ENCODE peak calls at places on chromosome 22, in nine cellular contexts. W, D, L, J, Y, N, T, G and S are unnamed samples.

GRCh38 chr22:42321908-42322561 is 51.6 kb upstream of the TCF20 start:
- DNase-seq in W (no peak), D (no peak), L (no peak), J (no peak), Y (no peak), N (peak; percentile 78), T (no peak), G (no peak), S (no peak)

GRCh38 chr22:32082331-32082730 is 39.3 kb downstream of the SLC5A1 start:
- DNase-seq in W (no peak), D (no peak), L (no peak), J (no peak), Y (no peak), N (no peak), T (no peak), G (no peak), S (no peak)

GRCh38 chr22:38504731-38505594 is 1.1 kb downstream of the DDX17 start:
- DNase-seq in W (peak; percentile 27), D (peak; percentile 76), L (peak; percentile 27), J (peak; percentile 15), Y (no peak), N (no peak), T (peak; percentile 81), G (peak; percentile 60), S (peak; percentile 77)

GRCh38 chr22:44569516-44569915 is 71.5 kb upstream of the RTL6 start:
- DNase-seq in W (no peak), D (no peak), L (no peak), J (no peak), Y (no peak), N (no peak), T (no peak), G (no peak), S (no peak)

GRCh38 chr22:25497269-25497668 is 67.2 kb upstream of the GRK3 start:
- DNase-seq in W (no peak), D (no peak), L (no peak), J (no peak), Y (peak; percentile 29), N (peak; percentile 16), T (no peak), G (peak; percentile 28), S (no peak)

GRCh38 chr22:36144886-36145541 is 15.5 kb downstream of the APOL3 start:
- DNase-seq in W (no peak), D (peak; percentile 69), L (peak; percentile 42), J (no peak), Y (peak; percentile 73), N (peak; percentile 3), T (peak; percentile 42), G (peak; percentile 83), S (no peak)

GRCh38 chr22:45887202-45888131 is 89.5 kb downstream of the WNT7B start:
- DNase-seq in W (no peak), D (peak; percentile 38), L (no peak), J (no peak), Y (no peak), N (no peak), T (no peak), G (no peak), S (no peak)

GRCh38 chr22:18998998-18999397 is 62.9 kb upstream of the PRODH start:
- DNase-seq in W (no peak), D (no peak), L (peak; percentile 36), J (no peak), Y (no peak), N (no peak), T (no peak), G (no peak), S (no peak)

GRCh38 chr22:39671936-39672335 is 101.4 kb downstream of the CACNA1I start:
- DNase-seq in W (no peak), D (no peak), L (no peak), J (no peak), Y (no peak), N (no peak), T (no peak), G (no peak), S (no peak)

GRCh38 chr22:19169002-19169946 is 9.3 kb downstream of the SLC25A1 start:
- DNase-seq in W (no peak), D (no peak), L (peak; percentile 58), J (no peak), Y (no peak), N (no peak), T (no peak), G (no peak), S (no peak)

GRCh38 chr22:29706493-29706892 is 13.3 kb upstream of the CABP7 start:
- DNase-seq in W (no peak), D (no peak), L (no peak), J (no peak), Y (no peak), N (peak; percentile 61), T (no peak), G (no peak), S (no peak)

GRCh38 chr22:29581799-29582198 is 886 bp upstream of the NIPSNAP1 start:
- DNase-seq in W (no peak), D (no peak), L (no peak), J (no peak), Y (no peak), N (no peak), T (no peak), G (no peak), S (no peak)

GRCh38 chr22:47194476-47195155 is 432.2 kb downstream of the TBC1D22A start:
- DNase-seq in W (no peak), D (no peak), L (no peak), J (no peak), Y (no peak), N (no peak), T (no peak), G (no peak), S (no peak)

GRCh38 chr22:41361716-41362310 is 19.9 kb upstream of the TEF start:
- DNase-seq in W (no peak), D (no peak), L (no peak), J (no peak), Y (peak; percentile 9), N (no peak), T (no peak), G (peak; percentile 41), S (no peak)

GRCh38 chr22:47168441-47168840 is 406.0 kb downstream of the TBC1D22A start:
- DNase-seq in W (no peak), D (no peak), L (no peak), J (no peak), Y (no peak), N (no peak), T (no peak), G (no peak), S (no peak)

GRCh38 chr22:44440224-44441160 is 57.5 kb downstream of the RTL6 start:
- DNase-seq in W (no peak), D (no peak), L (no peak), J (no peak), Y (no peak), N (no peak), T (no peak), G (peak; percentile 9), S (peak; percentile 44)

GRCh38 chr22:44399196-44399837 is 86.6 kb upstream of the SHISAL1 start:
- DNase-seq in W (no peak), D (no peak), L (no peak), J (no peak), Y (no peak), N (no peak), T (no peak), G (no peak), S (no peak)

GRCh38 chr22:37176464-37177061 is 11.5 kb downstream of the C1QTNF6 start:
- DNase-seq in W (no peak), D (peak; percentile 84), L (no peak), J (no peak), Y (peak; percentile 57), N (no peak), T (peak; percentile 31), G (peak; percentile 91), S (peak; percentile 91)

GRCh38 chr22:30970356-30970746 is 1.3 kb downstream of the TUG1 start:
- DNase-seq in W (no peak), D (no peak), L (no peak), J (no peak), Y (no peak), N (no peak), T (no peak), G (no peak), S (no peak)

GRCh38 chr22:34931026-34931425 is 134.9 kb upstream of the ISX start:
- DNase-seq in W (no peak), D (no peak), L (no peak), J (no peak), Y (no peak), N (no peak), T (no peak), G (no peak), S (no peak)

GRCh38 chr22:40511604-40512003 is 124.9 kb downstream of the MRTFA start:
- DNase-seq in W (no peak), D (no peak), L (no peak), J (no peak), Y (no peak), N (no peak), T (no peak), G (peak; percentile 52), S (peak; percentile 51)

GRCh38 chr22:41234815-41235687 is 5.7 kb downstream of the CHADL start:
- DNase-seq in W (no peak), D (no peak), L (no peak), J (no peak), Y (no peak), N (no peak), T (no peak), G (no peak), S (no peak)

GRCh38 chr22:38657248-38657909 is 941 bp downstream of the CBY1 start:
- DNase-seq in W (peak; percentile 18), D (no peak), L (no peak), J (no peak), Y (peak; percentile 12), N (no peak), T (peak; percentile 69), G (peak; percentile 33), S (no peak)

GRCh38 chr22:23180893-23181762 is 819 bp downstream of the BCR start:
- DNase-seq in W (no peak), D (peak; percentile 55), L (no peak), J (no peak), Y (no peak), N (no peak), T (peak; percentile 54), G (no peak), S (no peak)

GRCh38 chr22:19636696-19637355 is 77.5 kb upstream of the SEPTIN5 start:
- DNase-seq in W (no peak), D (no peak), L (no peak), J (no peak), Y (no peak), N (no peak), T (no peak), G (no peak), S (no peak)

GRCh38 chr22:31206896-31207687 is 5.0 kb upstream of the LIMK2 start:
- DNase-seq in W (no peak), D (peak; percentile 81), L (no peak), J (no peak), Y (no peak), N (no peak), T (no peak), G (no peak), S (no peak)